ENCODE peak calls at places on chromosomes 1 and 21, in nine cellular contexts. H, X, E, I, Y, W, Q, V and D are unnamed samples.

GRCh38 chr1:84619383-84620093 is 45.3 kb upstream of the CTBS start:
- DNase-seq in W (no peak), H (peak), X (no peak), Q (peak), Y (no peak), V (no peak), I (peak), E (peak), D (no peak)

GRCh38 chr1:53366901-53367502 is 39.1 kb upstream of the LRP8 start:
- DNase-seq in V (no peak), H (no peak), I (no peak), E (no peak), W (no peak), Q (no peak), X (no peak), Y (no peak), D (no peak)

GRCh38 chr1:22930235-22930912 is 42.3 kb downstream of the LACTBL1 start:
- DNase-seq in I (peak), V (no peak), H (peak), Y (peak), E (peak), Q (peak), X (no peak), W (peak), D (peak)

GRCh38 chr1:81731989-81732388 is 68.7 kb upstream of the ADGRL2 start:
- DNase-seq in I (peak), Y (no peak), H (peak), Q (peak), W (no peak), V (no peak), X (no peak), E (no peak), D (no peak)

GRCh38 chr1:209607102-209607794 is 23.7 kb downstream of the CAMK1G start:
- DNase-seq in W (no peak), Q (peak), I (peak), X (no peak), Y (no peak), H (no peak), E (peak), V (no peak), D (no peak)

GRCh38 chr1:28428990-28429520 is 59.5 kb downstream of the PHACTR4 start:
- DNase-seq in I (no peak), H (no peak), X (no peak), W (no peak), E (no peak), V (no peak), Q (no peak), Y (no peak), D (no peak)

GRCh38 chr1:145872421-145872891 is 13.2 kb downstream of the ANKRD35 start:
- DNase-seq in Q (no peak), Y (no peak), E (no peak), V (no peak), H (no peak), W (peak), X (no peak), I (peak), D (no peak)

GRCh38 chr1:223721658-223722606 is 9.6 kb downstream of the CAPN2 start:
- DNase-seq in I (no peak), Q (no peak), X (no peak), E (no peak), W (no peak), Y (no peak), H (no peak), V (no peak), D (no peak)

GRCh38 chr1:84069236-84069845 is 70.4 kb upstream of the TTLL7 start:
- DNase-seq in X (no peak), Y (no peak), Q (no peak), H (no peak), E (no peak), I (no peak), V (no peak), W (no peak), D (no peak)

GRCh38 chr1:222530852-222531251 is 17.1 kb downstream of the HHIPL2 start:
- DNase-seq in Y (no peak), V (no peak), I (no peak), X (no peak), H (no peak), E (no peak), Q (no peak), W (no peak), D (no peak)

GRCh38 chr1:247409869-247410544 is 6.0 kb upstream of the NLRP3 start:
- DNase-seq in E (peak), V (no peak), Y (no peak), W (no peak), Q (no peak), I (no peak), H (no peak), X (no peak), D (no peak)

GRCh38 chr21:36254106-36254941 is 65.7 kb upstream of the MORC3 start:
- DNase-seq in W (peak), X (no peak), I (no peak), V (no peak), Y (no peak), Q (no peak), H (no peak), E (no peak), D (no peak)

GRCh38 chr1:164369698-164370365 is 189.2 kb upstream of the PBX1 start:
- DNase-seq in V (no peak), X (no peak), I (no peak), W (no peak), Q (no peak), Y (no peak), H (no peak), E (no peak), D (no peak)

GRCh38 chr1:228938248-228938891 is 203.1 kb downstream of the RHOU start:
- DNase-seq in Y (no peak), I (no peak), X (peak), W (no peak), H (no peak), E (no peak), V (no peak), Q (peak), D (no peak)